ENCODE peak calls at places on chromosomes 7 and 10, in six cellular contexts. T is SK-N-SH, D is GM23338, C is HCT116, Z is K562, K is mesenchymal stem cell. J is an unnamed sample.

GRCh38 chr7:143068446-143068845 is 16.3 kb downstream of the OR6V1 start:
- DNase-seq in T (no peak), D (no peak), C (no peak), Z (no peak), K (no peak), J (no peak)

GRCh38 chr10:113438660-113439059 is 114.2 kb upstream of the HABP2 start:
- DNase-seq in T (no peak), D (no peak), C (no peak), Z (no peak), K (peak), J (peak)

GRCh38 chr7:67937717-67938191 is 941.1 kb downstream of the TYW1 start:
- DNase-seq in T (no peak), D (no peak), C (no peak), Z (no peak), K (no peak), J (peak)

GRCh38 chr7:131602994-131603372 is 46.6 kb upstream of the PODXL start:
- DNase-seq in T (no peak), D (no peak), C (no peak), Z (no peak), K (no peak), J (no peak)

GRCh38 chr10:114042895-114043531 is 653 bp upstream of the ADRB1 start:
- DNase-seq in T (peak), D (peak), C (peak), Z (no peak), K (peak), J (peak)

GRCh38 chr10:84589526-84590205 is 261.3 kb downstream of the CCSER2 start:
- DNase-seq in T (no peak), D (no peak), C (no peak), Z (no peak), K (no peak), J (no peak)

GRCh38 chr7:140497241-140497769 is 18.0 kb upstream of the MKRN1 start:
- DNase-seq in T (no peak), D (no peak), C (no peak), Z (no peak), K (no peak), J (no peak)

GRCh38 chr10:128487517-128487916 is 361.3 kb upstream of the MKI67 start:
- DNase-seq in T (no peak), D (no peak), C (no peak), Z (no peak), K (no peak), J (no peak)

GRCh38 chr10:79947787-79948424 is 999 bp downstream of the SFTPD start:
- DNase-seq in T (no peak), D (no peak), C (no peak), Z (no peak), K (no peak), J (no peak)

GRCh38 chr7:105876964-105877601 is 684 bp upstream of the ATXN7L1 start:
- DNase-seq in T (peak), D (peak), C (peak), Z (peak), K (peak), J (peak)

GRCh38 chr7:32070406-32071360 is at the start of gene PDE1C:
- DNase-seq in T (peak), D (peak), C (no peak), Z (no peak), K (peak), J (no peak)

GRCh38 chr10:16545126-16545736 is 23.6 kb upstream of the C1QL3 start:
- DNase-seq in T (peak), D (peak), C (peak), Z (peak), K (peak), J (no peak)

GRCh38 chr7:100568936-100569844 is 4.5 kb downstream of the SAP25 start:
- DNase-seq in T (peak), D (peak), C (no peak), Z (peak), K (peak), J (no peak)

GRCh38 chr10:124605001-124605370 is 139.2 kb downstream of the FAM53B start:
- DNase-seq in T (no peak), D (no peak), C (no peak), Z (no peak), K (no peak), J (no peak)

GRCh38 chr10:132183046-132183445 is 3.7 kb upstream of the DPYSL4 start:
- DNase-seq in T (no peak), D (no peak), C (no peak), Z (no peak), K (no peak), J (no peak)

GRCh38 chr7:81618400-81619014 is 151.3 kb downstream of the HGF start:
- DNase-seq in T (no peak), D (peak), C (peak), Z (no peak), K (peak), J (peak)

GRCh38 chr7:111162692-111163091 is 71.8 kb downstream of the LRRN3 start:
- DNase-seq in T (no peak), D (no peak), C (no peak), Z (no peak), K (peak), J (peak)

GRCh38 chr7:74612015-74612829 is 45.3 kb upstream of the GTF2I start:
- DNase-seq in T (peak), D (peak), C (no peak), Z (peak), K (no peak), J (peak)

GRCh38 chr7:138729444-138729843 is 28.3 kb upstream of the SVOPL start:
- DNase-seq in T (no peak), D (no peak), C (no peak), Z (no peak), K (no peak), J (no peak)

GRCh38 chr10:125160856-125161569 is 650 bp upstream of the CTBP2 start:
- DNase-seq in T (peak), D (peak), C (peak), Z (peak), K (peak), J (peak)

GRCh38 chr10:8174762-8175161 is 120.3 kb downstream of the GATA3 start:
- DNase-seq in T (no peak), D (peak), C (no peak), Z (no peak), K (no peak), J (no peak)

GRCh38 chr7:28267012-28267411 is 86.4 kb upstream of the JAZF1 start:
- DNase-seq in T (no peak), D (no peak), C (no peak), Z (no peak), K (no peak), J (no peak)

GRCh38 chr7:47636693-47637175 is 54.8 kb upstream of the TNS3 start:
- DNase-seq in T (peak), D (no peak), C (no peak), Z (no peak), K (no peak), J (no peak)

GRCh38 chr7:50358306-50358705 is 53.8 kb downstream of the IKZF1 start:
- DNase-seq in T (no peak), D (no peak), C (no peak), Z (no peak), K (no peak), J (no peak)

GRCh38 chr7:28447071-28447470 is 34.8 kb downstream of the CREB5 start:
- DNase-seq in T (no peak), D (no peak), C (no peak), Z (no peak), K (no peak), J (peak)

GRCh38 chr7:108108131-108108530 is 22.0 kb downstream of the LAMB4 start:
- DNase-seq in T (no peak), D (no peak), C (no peak), Z (no peak), K (no peak), J (no peak)

GRCh38 chr7:37421820-37422219 is 26.8 kb downstream of the ELMO1 start:
- DNase-seq in T (no peak), D (no peak), C (no peak), Z (no peak), K (no peak), J (no peak)

GRCh38 chr7:40604601-40605438 is 470.0 kb downstream of the SUGCT start:
- DNase-seq in T (peak), D (peak), C (peak), Z (peak), K (peak), J (peak)

GRCh38 chr10:69730251-69731156 is 71.2 kb upstream of the COL13A1 start:
- DNase-seq in T (peak), D (no peak), C (no peak), Z (no peak), K (peak), J (no peak)

GRCh38 chr10:48366261-48366660 is 59.8 kb downstream of the MAPK8 start:
- DNase-seq in T (no peak), D (no peak), C (no peak), Z (no peak), K (no peak), J (no peak)

GRCh38 chr10:128708182-128708581 is 582.0 kb upstream of the MKI67 start:
- DNase-seq in T (no peak), D (no peak), C (no peak), Z (no peak), K (no peak), J (no peak)

GRCh38 chr7:14924398-14924797 is 21.8 kb upstream of the DGKB start:
- DNase-seq in T (no peak), D (no peak), C (no peak), Z (no peak), K (no peak), J (no peak)

GRCh38 chr7:84123903-84124573 is 70.6 kb downstream of the SEMA3A start:
- DNase-seq in T (no peak), D (peak), C (no peak), Z (no peak), K (peak), J (peak)

GRCh38 chr10:122176232-122176865 is 94.7 kb upstream of the BTBD16 start:
- DNase-seq in T (no peak), D (peak), C (no peak), Z (no peak), K (no peak), J (no peak)

GRCh38 chr10:110569736-110570135 is 2.2 kb downstream of the SMC3 start:
- DNase-seq in T (no peak), D (no peak), C (no peak), Z (no peak), K (no peak), J (no peak)
- H3K4me3 ChIP-seq in T (no peak), D (no peak), C (no peak), Z (no peak), K (no peak), J (no peak)

GRCh38 chr7:43244782-43245181 is 132.3 kb downstream of the HECW1 start:
- DNase-seq in T (no peak), D (no peak), C (no peak), Z (no peak), K (no peak), J (no peak)
- H2AFZ ChIP-seq in T (no peak), D (no peak), C (no peak), Z (no peak), K (no peak), J (no peak)

DNA sequence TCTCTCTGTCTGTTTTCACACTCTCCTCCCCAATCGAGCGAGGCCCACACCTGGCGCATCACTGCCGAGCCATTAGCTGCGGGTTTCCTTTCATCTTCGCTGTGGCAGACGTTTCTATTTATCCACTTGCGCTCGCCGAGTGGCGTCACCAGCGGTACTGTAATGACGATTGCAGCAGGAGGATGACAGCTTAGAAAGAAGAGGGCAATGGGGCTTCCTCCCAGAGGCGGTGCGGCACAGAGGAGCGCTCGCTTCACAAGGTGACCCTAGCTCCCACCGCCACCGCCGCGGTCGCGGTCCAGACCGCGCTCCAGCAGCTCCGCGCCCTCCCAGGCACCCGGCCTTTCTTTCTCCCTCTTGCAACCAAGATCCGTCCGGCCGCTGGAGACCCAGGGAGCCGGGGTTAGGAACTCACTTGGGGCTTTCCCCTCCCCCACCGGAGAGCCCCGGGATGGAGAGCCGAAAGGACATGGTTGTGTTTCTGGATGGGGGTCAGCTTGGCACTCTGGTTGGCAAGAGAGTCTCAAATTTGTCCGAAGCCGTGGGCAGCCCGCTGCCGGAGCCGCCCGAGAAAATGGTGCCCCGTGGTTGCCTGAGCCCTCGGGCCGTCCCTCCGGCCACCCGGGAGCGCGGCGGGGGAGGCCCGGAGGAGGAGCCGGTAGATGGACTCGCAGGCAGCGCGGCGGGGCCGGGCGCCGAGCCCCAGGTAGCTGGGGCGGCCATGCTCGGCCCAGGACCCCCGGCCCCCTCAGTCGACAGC is at the start of gene EVX1:
- DNase-seq in T (no peak), D (peak), C (no peak), Z (no peak), K (peak), J (no peak)
- H3K4me3 ChIP-seq in T (peak), D (peak), C (no peak), Z (no peak), K (peak), J (no peak)

DNA sequence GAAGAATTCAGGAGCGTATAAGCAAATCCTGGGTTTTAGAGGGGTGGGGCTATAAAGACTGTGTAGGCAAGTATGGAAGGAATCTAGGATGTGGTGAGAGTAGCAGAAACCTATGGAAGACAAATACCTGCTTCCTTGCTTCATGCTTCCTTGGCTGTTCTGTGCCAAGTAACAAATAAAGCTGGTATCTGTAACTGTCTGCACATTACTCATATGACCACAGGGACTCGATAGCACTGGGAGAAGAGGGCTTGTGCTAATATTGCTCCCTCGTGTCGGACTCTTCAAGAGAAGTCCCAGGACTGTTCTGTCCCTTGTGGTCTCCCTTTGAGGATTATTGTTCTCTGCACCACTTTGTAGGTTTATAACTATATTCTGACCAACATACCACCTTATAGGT is 11.5 kb upstream of the GIMAP7 start:
- DNase-seq in T (no peak), D (no peak), C (no peak), Z (no peak), K (no peak), J (no peak)
- H2AFZ ChIP-seq in T (no peak), D (peak), C (no peak), Z (no peak), K (no peak), J (no peak)

DNA sequence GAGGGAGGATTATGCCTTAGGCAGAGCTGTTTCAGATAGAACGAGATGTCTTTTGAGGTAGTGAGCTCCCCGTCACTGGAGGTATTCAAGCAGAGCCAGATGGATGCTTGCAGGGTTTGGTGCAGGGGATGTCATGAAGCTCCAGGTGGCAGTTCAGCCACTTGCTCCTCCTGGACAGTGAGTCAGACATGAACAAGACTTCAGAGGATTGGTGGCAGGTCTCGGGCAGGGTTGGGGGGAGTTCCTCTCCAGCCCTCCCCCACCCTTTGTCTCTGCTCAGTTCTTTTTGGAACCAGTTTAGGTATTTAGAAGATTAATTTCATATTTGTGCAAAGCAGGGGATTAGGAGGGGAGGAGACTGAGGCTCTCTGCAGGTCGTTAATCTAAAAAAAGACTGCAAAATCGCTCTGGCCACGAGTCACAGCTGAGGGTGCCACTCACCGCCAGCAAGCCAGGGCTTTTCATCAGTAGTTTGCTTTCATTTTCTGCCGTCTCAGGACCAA is 21.5 kb upstream of the MYL10 start:
- DNase-seq in T (no peak), D (no peak), C (no peak), Z (no peak), K (peak), J (no peak)
- H3K4me3 ChIP-seq in T (no peak), D (no peak), C (no peak), Z (no peak), K (no peak), J (no peak)

GRCh38 chr10:103254113-103254512 is 8.4 kb downstream of the RPEL1 start:
- DNase-seq in T (no peak), D (no peak), C (no peak), Z (no peak), K (no peak), J (no peak)

GRCh38 chr10:103259989-103260388 is 14.3 kb downstream of the RPEL1 start:
- DNase-seq in T (no peak), D (no peak), C (no peak), Z (no peak), K (no peak), J (no peak)

GRCh38 chr10:103256613-103257012 is 10.9 kb downstream of the RPEL1 start:
- DNase-seq in T (no peak), D (no peak), C (no peak), Z (no peak), K (no peak), J (no peak)

GRCh38 chr10:103254538-103255325 is 9.0 kb downstream of the RPEL1 start:
- DNase-seq in T (no peak), D (peak), C (peak), Z (no peak), K (no peak), J (no peak)

GRCh38 chr10:103257812-103258211 is 12.1 kb downstream of the RPEL1 start:
- DNase-seq in T (no peak), D (no peak), C (no peak), Z (no peak), K (no peak), J (no peak)
- H2AFZ ChIP-seq in T (no peak), D (no peak), C (no peak), Z (no peak), K (no peak), J (no peak)

DNA sequence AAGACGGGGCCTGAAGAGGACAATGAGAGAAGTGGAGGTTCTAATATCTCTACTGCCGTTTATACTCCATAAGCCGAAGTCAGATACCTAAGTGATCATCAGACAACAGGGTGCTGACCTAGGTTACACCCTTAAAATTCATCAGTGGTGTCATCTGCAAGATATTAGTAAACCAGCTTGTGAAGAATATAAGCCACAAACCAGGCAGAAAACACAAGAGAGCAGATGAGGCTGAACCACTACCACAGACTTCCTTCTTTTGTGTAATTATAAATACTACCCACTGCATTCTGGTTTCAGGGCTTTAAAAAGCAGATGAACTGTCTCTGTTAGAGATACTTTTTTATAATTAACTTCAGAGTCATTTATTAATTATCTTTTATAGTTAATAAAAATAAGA is 69.0 kb upstream of the LRRC17 start:
- DNase-seq in T (no peak), D (no peak), C (no peak), Z (no peak), K (no peak), J (no peak)
- H3K4me3 ChIP-seq in T (no peak), D (no peak), C (no peak), Z (no peak), K (no peak), J (no peak)

GRCh38 chr7:129784783-129785456 is 167.8 kb downstream of the UBE2H start:
- DNase-seq in T (peak), D (peak), C (no peak), Z (peak), K (no peak), J (no peak)
- H2AFZ ChIP-seq in T (no peak), D (no peak), C (no peak), Z (no peak), K (no peak), J (no peak)

GRCh38 chr10:5532618-5533097 is 7.9 kb downstream of the CALML3 start:
- DNase-seq in T (no peak), D (no peak), C (no peak), Z (no peak), K (no peak), J (no peak)
- H3K4me3 ChIP-seq in T (no peak), D (no peak), C (no peak), Z (no peak), K (no peak), J (no peak)

J was measured in astrocyte.